ENCODE peak calls at places on chromosomes 12 and 14, in eight cellular contexts. E is right atrium auricular region; I is cardiac fibroblast; N is Peyer's patch; W is gastrocnemius medialis; O is MCF 10A; P is activated CD8-positive, alpha-beta T cell treated with anti-CD3 and anti-CD28 coated beads for 36 hours; S is GM12865. H is an unnamed sample.

GRCh38 chr12:115257791-115258190 is 573.8 kb upstream of the TBX3 start:
- DNase-seq in E (no peak), I (peak), N (no peak), W (no peak), O (peak), P (no peak), S (no peak), H (no peak)

GRCh38 chr14:77111021-77111420 is 13.0 kb downstream of the CIPC start:
- DNase-seq in E (no peak), I (peak), N (no peak), W (no peak), O (no peak), P (no peak), S (no peak), H (no peak)

GRCh38 chr14:22448035-22448904 is 140.8 kb downstream of the DAD1 start:
- DNase-seq in E (no peak), I (no peak), N (no peak), W (no peak), O (no peak), P (no peak), S (peak), H (no peak)

GRCh38 chr12:46874642-46875041 is 48.8 kb upstream of the SLC38A4 start:
- DNase-seq in E (no peak), I (peak), N (no peak), W (peak), O (peak), P (no peak), S (no peak), H (no peak)

GRCh38 chr12:95633049-95633545 is 81.8 kb upstream of the USP44 start:
- DNase-seq in E (peak), I (peak), N (no peak), W (peak), O (peak), P (peak), S (no peak), H (no peak)

GRCh38 chr12:130339946-130340345 is 2.3 kb downstream of the PIWIL1 start:
- DNase-seq in E (no peak), I (no peak), N (no peak), W (no peak), O (peak), P (no peak), S (no peak), H (no peak)

GRCh38 chr14:51224551-51224950 is 15.5 kb upstream of the TMX1 start:
- DNase-seq in E (no peak), I (no peak), N (no peak), W (no peak), O (no peak), P (no peak), S (no peak), H (no peak)

GRCh38 chr12:58601529-58601928 is 318.8 kb downstream of the LRIG3 start:
- DNase-seq in E (no peak), I (no peak), N (no peak), W (no peak), O (no peak), P (no peak), S (no peak), H (no peak)

GRCh38 chr14:100962494-100962893 is 59.0 kb upstream of the RTL1 start:
- DNase-seq in E (no peak), I (no peak), N (no peak), W (no peak), O (no peak), P (no peak), S (no peak), H (no peak)

GRCh38 chr14:95255487-95255886 is 64.2 kb downstream of the CLMN start:
- DNase-seq in E (no peak), I (peak), N (peak), W (no peak), O (peak), P (peak), S (peak), H (no peak)

GRCh38 chr14:95257521-95257920 is 62.2 kb downstream of the CLMN start:
- DNase-seq in E (no peak), I (no peak), N (no peak), W (no peak), O (no peak), P (no peak), S (no peak), H (no peak)

GRCh38 chr14:95256776-95257060 is 63.0 kb downstream of the CLMN start:
- DNase-seq in E (no peak), I (no peak), N (no peak), W (no peak), O (no peak), P (no peak), S (no peak), H (no peak)

GRCh38 chr14:95255013-95255412 is 64.7 kb downstream of the CLMN start:
- DNase-seq in E (no peak), I (no peak), N (no peak), W (no peak), O (no peak), P (no peak), S (peak), H (no peak)

DNA sequence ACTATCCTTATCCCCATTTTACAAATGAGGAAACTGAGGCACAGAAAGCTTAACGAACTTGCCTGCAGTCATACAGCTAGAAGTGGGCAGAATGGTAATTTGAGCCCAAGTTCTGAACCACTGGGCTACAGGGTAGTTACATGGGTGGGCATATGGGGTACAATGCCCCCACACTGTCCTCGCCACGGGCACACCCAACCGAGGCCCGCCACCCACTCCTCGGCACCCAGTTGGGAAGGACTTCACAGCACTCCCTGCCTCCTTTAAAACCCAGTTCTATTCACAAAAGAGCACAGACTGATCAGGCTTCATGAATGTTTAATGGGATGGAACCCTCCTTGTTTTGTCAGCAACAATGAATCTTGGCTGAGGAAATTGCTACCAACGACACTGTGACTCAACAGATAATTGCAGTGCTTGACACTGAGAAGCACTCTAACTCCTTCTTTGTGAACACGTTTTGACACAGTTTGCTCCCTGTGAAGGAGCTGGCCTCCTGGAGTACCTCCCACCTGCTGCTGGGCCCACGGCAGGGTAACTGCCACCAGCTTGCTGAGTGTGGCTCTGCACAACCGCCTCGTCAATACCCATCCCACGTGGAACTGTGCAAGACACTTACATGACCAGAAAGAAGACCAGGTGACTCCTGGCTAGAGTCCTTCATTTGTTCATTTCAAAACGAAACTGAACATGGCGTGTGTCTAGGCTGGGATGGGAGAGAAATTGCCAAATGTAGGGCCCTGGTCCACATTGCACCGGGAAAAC is 63.5 kb downstream of the CLMN start:
- DNase-seq in E (no peak), I (no peak), N (no peak), W (no peak), O (no peak), P (no peak), S (no peak), H (no peak)
- TF ChIP-seq CTCF in E (no peak), I (no peak), N (no peak), W (no peak), O (no peak), P (no peak), S (no peak), H (no peak)

GRCh38 chr12:132554857-132555630 is 55.3 kb downstream of the LRCOL1 start:
- DNase-seq in E (no peak), I (no peak), N (no peak), W (no peak), O (no peak), P (peak), S (no peak), H (no peak)
- TF ChIP-seq CTCF in E (no peak), I (peak), N (no peak), W (no peak), O (peak), P (peak), S (peak), H (peak)

GRCh38 chr12:127711108-127711507 is 555.9 kb upstream of the TMEM132C start:
- DNase-seq in E (no peak), I (no peak), N (no peak), W (no peak), O (no peak), P (peak), S (no peak), H (no peak)
- TF ChIP-seq CTCF in E (no peak), I (no peak), N (no peak), W (no peak), O (peak), P (peak), S (peak), H (peak)

GRCh38 chr12:20718294-20718693 is 23.2 kb downstream of the SLCO1C1 start:
- DNase-seq in E (no peak), I (no peak), N (no peak), W (no peak), O (no peak), P (no peak), S (no peak), H (no peak)

GRCh38 chr12:20716985-20717384 is 21.9 kb downstream of the SLCO1C1 start:
- DNase-seq in E (no peak), I (no peak), N (no peak), W (no peak), O (no peak), P (no peak), S (no peak), H (no peak)

GRCh38 chr12:20711846-20712245 is 16.7 kb downstream of the SLCO1C1 start:
- DNase-seq in E (no peak), I (no peak), N (no peak), W (no peak), O (no peak), P (no peak), S (no peak), H (no peak)

GRCh38 chr12:20716037-20716436 is 20.9 kb downstream of the SLCO1C1 start:
- DNase-seq in E (no peak), I (no peak), N (no peak), W (no peak), O (no peak), P (no peak), S (peak), H (no peak)
- TF ChIP-seq CTCF in E (no peak), I (no peak), N (no peak), W (no peak), O (no peak), P (no peak), S (peak), H (no peak)

GRCh38 chr12:113477171-113477841 is 5.6 kb upstream of the LHX5 start:
- DNase-seq in E (no peak), I (no peak), N (no peak), W (no peak), O (no peak), P (no peak), S (no peak), H (no peak)
- TF ChIP-seq CTCF in E (no peak), I (no peak), N (no peak), W (no peak), O (no peak), P (no peak), S (no peak), H (no peak)

DNA sequence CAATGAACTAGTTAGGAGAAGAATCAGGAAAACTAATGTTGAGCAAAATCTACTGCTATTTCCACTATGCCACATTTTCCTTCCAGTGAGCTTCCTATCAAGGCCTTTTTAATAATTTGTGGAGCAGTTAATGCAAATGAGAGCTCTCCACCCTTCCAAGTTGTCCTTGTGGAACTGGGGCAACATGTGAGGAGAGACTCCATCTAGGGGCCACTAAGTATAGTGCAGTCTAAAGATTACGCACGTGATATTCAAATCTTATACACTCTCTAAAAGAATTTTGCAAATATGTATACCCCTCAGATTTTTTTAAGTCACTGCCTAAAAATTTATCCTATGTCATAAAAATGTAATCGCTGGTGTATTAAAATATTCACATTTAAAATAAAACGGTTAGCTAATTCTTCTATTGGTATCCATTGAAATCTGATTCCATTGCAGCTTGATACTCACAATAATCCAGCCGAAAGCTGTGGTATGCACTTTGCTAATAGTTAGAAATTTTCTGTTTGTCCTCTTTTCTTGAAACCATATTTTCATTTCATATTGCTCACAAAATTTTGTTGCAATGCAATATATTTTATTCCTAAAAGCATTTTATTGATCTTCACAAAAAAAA is 100.1 kb downstream of the PAH start:
- DNase-seq in E (no peak), I (peak), N (no peak), W (no peak), O (peak), P (no peak), S (peak), H (no peak)
- TF ChIP-seq CTCF in E (peak), I (peak), N (peak), W (no peak), O (peak), P (peak), S (peak), H (peak)

GRCh38 chr12:31813305-31813704 is 84.5 kb upstream of the AMN1 start:
- DNase-seq in E (no peak), I (peak), N (no peak), W (no peak), O (peak), P (no peak), S (no peak), H (no peak)
- TF ChIP-seq CTCF in E (no peak), I (peak), N (no peak), W (no peak), O (no peak), P (no peak), S (no peak), H (no peak)

DNA sequence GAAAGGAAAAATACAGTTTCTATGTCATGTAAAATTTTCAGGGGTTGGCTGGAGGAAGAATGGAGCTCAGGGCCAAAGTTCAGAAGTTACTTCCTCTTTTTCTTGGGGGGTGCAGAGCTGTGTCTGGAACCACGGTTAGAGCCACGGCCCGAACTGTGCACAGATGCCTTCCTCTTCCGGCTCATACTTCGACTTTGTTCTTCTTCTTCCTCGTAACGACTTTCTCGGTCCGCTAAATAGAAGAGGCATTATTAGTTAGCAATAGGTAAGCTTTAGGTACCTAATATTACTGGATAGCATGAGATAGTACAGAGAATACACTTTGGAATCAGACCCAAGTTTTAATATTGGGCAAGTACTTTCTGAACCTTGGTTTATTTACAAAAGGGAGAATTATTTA is 31.2 kb downstream of the SUPT16H start:
- DNase-seq in E (no peak), I (no peak), N (peak), W (no peak), O (no peak), P (no peak), S (peak), H (no peak)
- TF ChIP-seq CTCF in E (no peak), I (no peak), N (no peak), W (no peak), O (no peak), P (no peak), S (no peak), H (no peak)

GRCh38 chr12:108750471-108751402 is 19.4 kb upstream of the CORO1C start:
- DNase-seq in E (no peak), I (peak), N (no peak), W (no peak), O (no peak), P (no peak), S (no peak), H (no peak)

GRCh38 chr12:108744021-108744897 is 12.9 kb upstream of the CORO1C start:
- DNase-seq in E (no peak), I (no peak), N (no peak), W (no peak), O (no peak), P (no peak), S (no peak), H (no peak)

GRCh38 chr12:108747563-108747962 is 16.2 kb upstream of the CORO1C start:
- DNase-seq in E (no peak), I (no peak), N (no peak), W (no peak), O (no peak), P (no peak), S (no peak), H (no peak)

DNA sequence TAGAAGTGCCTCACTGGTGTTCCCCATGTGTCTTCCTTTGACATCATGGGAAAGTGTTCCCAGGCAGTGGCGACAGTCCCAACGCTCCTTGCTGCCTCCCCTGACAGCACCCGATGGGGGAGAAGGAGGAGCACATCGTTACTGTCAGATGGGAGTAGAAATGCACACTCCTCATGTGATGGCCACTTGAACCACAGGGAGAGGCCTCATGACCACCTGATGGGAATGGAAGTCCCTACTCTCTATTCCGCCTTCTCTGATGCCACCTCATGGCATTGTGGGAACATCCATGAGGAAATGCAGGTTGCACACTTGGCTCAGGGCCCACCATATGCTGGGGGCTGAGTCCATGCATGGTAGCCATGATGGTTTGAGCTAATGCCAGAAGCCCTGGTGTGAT is 14.3 kb upstream of the CORO1C start:
- DNase-seq in E (no peak), I (no peak), N (no peak), W (no peak), O (no peak), P (no peak), S (no peak), H (no peak)
- TF ChIP-seq CTCF in E (no peak), I (no peak), N (no peak), W (no peak), O (no peak), P (no peak), S (no peak), H (no peak)

GRCh38 chr14:37320106-37320505 is 122.4 kb downstream of the MIPOL1 start:
- DNase-seq in E (no peak), I (no peak), N (no peak), W (no peak), O (peak), P (no peak), S (no peak), H (no peak)

DNA sequence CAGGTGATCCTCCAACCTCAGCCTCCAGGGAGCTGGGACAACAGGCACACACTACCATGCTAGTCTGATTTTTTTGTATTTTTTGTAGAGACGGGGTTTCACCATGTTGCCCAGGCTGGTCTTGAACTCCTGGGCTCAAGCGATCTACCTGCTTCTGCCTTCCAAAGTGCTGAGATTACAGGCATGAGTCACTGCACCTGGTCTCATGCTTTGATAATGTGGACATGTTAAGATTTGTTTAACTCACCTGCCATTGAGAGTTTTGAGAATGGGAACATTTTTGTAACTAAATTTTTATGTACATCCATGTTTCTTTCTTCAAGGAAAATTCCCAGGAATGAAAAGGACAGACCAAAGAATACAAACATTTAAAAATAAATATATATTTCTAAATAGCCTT is 121.2 kb downstream of the MIPOL1 start:
- DNase-seq in E (no peak), I (no peak), N (no peak), W (no peak), O (peak), P (no peak), S (no peak), H (no peak)
- TF ChIP-seq CTCF in E (no peak), I (no peak), N (no peak), W (no peak), O (no peak), P (no peak), S (no peak), H (no peak)

H was measured in chondrocyte.